ENCODE peak calls at places on chromosomes 11 and 22, in nine cellular contexts. J is CD4-positive, alpha-beta T cell; T is spleen; F is psoas muscle; Q is uterus; A is H9; O is CD8-positive, alpha-beta memory T cell; V is neuronal stem cell; P is transverse colon. N is an unnamed sample.

GRCh38 chr11:122242731-122243130 is 126.7 kb upstream of the BLID start:
- DNase-seq in J (no peak), V (no peak), A (no peak), Q (no peak), T (no peak), O (no peak), F (no peak), P (no peak), N (peak; percentile 52)

GRCh38 chr11:73747762-73748161 is 13.1 kb downstream of the RAB6A start:
- DNase-seq in P (no peak), F (no peak), V (no peak), A (no peak), O (no peak), Q (no peak), T (no peak), J (no peak), N (no peak)

GRCh38 chr11:66559862-66560676 is 8.3 kb downstream of the CTSF start:
- DNase-seq in T (no peak), O (no peak), J (no peak), P (no peak), Q (no peak), F (no peak), V (no peak), A (no peak), N (no peak)

GRCh38 chr22:17832665-17833064 is 58.4 kb upstream of the BID start:
- DNase-seq in T (no peak), Q (peak; percentile 44), F (no peak), V (no peak), A (no peak), P (peak; percentile 68), J (no peak), O (no peak), N (no peak)

GRCh38 chr11:102269927-102270326 is 47.4 kb upstream of the BIRC3 start:
- DNase-seq in T (no peak), J (no peak), P (no peak), O (no peak), A (no peak), V (no peak), F (no peak), Q (no peak), N (no peak)

GRCh38 chr11:2933376-2934056 is 4.3 kb upstream of the PHLDA2 start:
- DNase-seq in T (peak; percentile 91), P (peak; percentile 70), O (no peak), J (no peak), A (peak; percentile 89), F (peak; percentile 74), V (no peak), Q (no peak), N (peak; percentile 95)

GRCh38 chr11:115506909-115507649 is 2.9 kb upstream of the CADM1 start:
- DNase-seq in Q (no peak), A (no peak), F (no peak), P (no peak), V (no peak), T (no peak), O (no peak), J (no peak), N (no peak)

GRCh38 chr22:36334838-36335603 is 52.7 kb downstream of the MYH9 start:
- DNase-seq in A (no peak), J (no peak), V (no peak), Q (no peak), P (no peak), O (peak; percentile 50), T (peak; percentile 81), F (no peak), N (no peak)

GRCh38 chr11:130486981-130487380 is 38.5 kb downstream of the ADAMTS15 start:
- DNase-seq in F (no peak), P (no peak), A (no peak), J (no peak), V (no peak), O (no peak), Q (no peak), T (no peak), N (no peak)

GRCh38 chr11:26730711-26731460 is 9.0 kb upstream of the SLC5A12 start:
- DNase-seq in A (no peak), F (no peak), O (no peak), J (no peak), V (no peak), T (no peak), Q (no peak), P (no peak), N (no peak)

GRCh38 chr11:124313849-124314248 is at the start of gene OR8D1:
- DNase-seq in F (no peak), Q (no peak), J (no peak), P (no peak), T (no peak), O (no peak), A (no peak), V (no peak), N (no peak)

GRCh38 chr11:124311269-124311668 is 2.5 kb downstream of the OR8D1 start:
- DNase-seq in T (no peak), V (no peak), Q (no peak), P (no peak), A (no peak), J (no peak), F (no peak), O (no peak), N (no peak)

GRCh38 chr11:124313131-124313530 is 618 bp downstream of the OR8D1 start:
- DNase-seq in T (no peak), F (no peak), J (no peak), A (no peak), O (no peak), P (no peak), Q (no peak), V (no peak), N (no peak)

GRCh38 chr11:124311677-124312076 is 2.1 kb downstream of the OR8D1 start:
- DNase-seq in T (no peak), O (no peak), Q (no peak), P (no peak), A (no peak), V (no peak), J (no peak), F (no peak), N (no peak)

DNA sequence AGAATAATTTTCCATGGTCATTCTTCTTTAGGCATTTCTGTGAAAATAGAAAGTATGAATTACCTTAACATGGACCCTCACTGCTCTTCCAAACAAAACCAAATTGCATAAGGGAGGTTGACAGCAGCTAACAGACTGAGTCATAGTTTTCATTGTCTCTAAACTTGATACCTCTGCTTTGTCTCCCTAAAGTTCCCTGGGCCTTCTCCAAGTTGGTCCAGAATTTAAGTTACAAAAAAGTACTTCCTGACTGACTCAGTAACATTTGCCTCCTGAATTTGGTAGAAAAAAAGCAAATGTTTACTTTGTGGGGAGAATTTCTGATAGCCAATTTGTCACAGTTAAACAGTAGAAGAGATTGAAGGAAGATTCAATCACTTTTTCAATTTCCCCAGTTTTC is 3.0 kb downstream of the OR8D1 start:
- DNase-seq in F (no peak), Q (no peak), V (no peak), T (no peak), J (no peak), O (no peak), P (no peak), A (no peak), N (no peak)
- H3K27ac ChIP-seq in F (no peak overlapping the region), Q (no peak overlapping the region), V (no peak overlapping the region), T (no peak overlapping the region), J (no peak overlapping the region), O (no peak overlapping the region), P (no peak overlapping the region), A (no peak overlapping the region), N (no peak overlapping the region)

DNA sequence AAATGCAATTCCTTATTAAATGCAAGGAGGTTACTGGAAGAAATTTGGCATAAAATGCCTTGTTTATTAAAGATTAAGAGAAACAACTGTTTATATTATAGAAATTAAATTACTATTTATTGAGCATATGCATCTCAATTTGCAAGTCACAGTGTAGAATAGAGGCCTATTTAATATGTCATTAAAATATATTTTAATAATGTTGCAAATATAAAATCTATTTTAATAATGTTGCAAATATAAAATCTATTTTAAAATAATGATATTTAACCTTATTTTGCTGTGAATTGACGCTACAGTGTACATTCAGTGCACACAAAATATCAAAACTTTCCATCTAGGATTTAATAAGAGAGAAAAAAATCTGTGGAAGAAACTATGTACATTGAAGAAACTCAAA is 188.1 kb downstream of the CNTN5 start:
- DNase-seq in J (no peak), A (no peak), Q (no peak), O (no peak), F (no peak), P (no peak), V (no peak), T (no peak), N (no peak)
- H3K27ac ChIP-seq in J (no peak overlapping the region), A (no peak overlapping the region), Q (no peak overlapping the region), O (no peak overlapping the region), F (no peak overlapping the region), P (no peak overlapping the region), V (no peak overlapping the region), T (no peak overlapping the region), N (no peak overlapping the region)

GRCh38 chr11:109035261-109035660 is 370.4 kb downstream of the DDX10 start:
- DNase-seq in Q (no peak), O (no peak), P (no peak), F (no peak), J (no peak), V (no peak), T (no peak), A (no peak), N (no peak)
- H3K27ac ChIP-seq in Q (no peak overlapping the region), O (no peak overlapping the region), P (no peak overlapping the region), F (no peak overlapping the region), J (no peak overlapping the region), V (no peak overlapping the region), T (no peak overlapping the region), A (no peak overlapping the region), N (no peak overlapping the region)

GRCh38 chr11:12434255-12434654 is 56.9 kb downstream of the PARVA start:
- DNase-seq in T (no peak), P (no peak), F (no peak), Q (peak; percentile 41), J (no peak), O (no peak), A (no peak), V (no peak), N (no peak)
- H3K27ac ChIP-seq in T (peak overlapping the region; percentile 5), P (peak overlapping the region; percentile 85), F (peak overlapping the region; percentile 31), Q (peak overlapping the region; percentile 96), J (no peak overlapping the region), O (no peak overlapping the region), A (no peak overlapping the region), V (no peak overlapping the region), N (peak overlapping the region; percentile 97)

GRCh38 chr22:20794132-20794990 is 20.4 kb downstream of the SERPIND1 start:
- DNase-seq in A (no peak), Q (no peak), T (no peak), F (no peak), P (no peak), O (no peak), V (no peak), J (no peak), N (no peak)

GRCh38 chr22:20798218-20798617 is 24.3 kb downstream of the SERPIND1 start:
- DNase-seq in T (no peak), A (no peak), F (no peak), J (no peak), V (no peak), Q (no peak), O (no peak), P (no peak), N (no peak)

GRCh38 chr22:20798974-20799373 is 25.1 kb downstream of the SERPIND1 start:
- DNase-seq in O (no peak), Q (no peak), F (no peak), A (no peak), J (no peak), P (no peak), T (no peak), V (no peak), N (no peak)

GRCh38 chr22:20795014-20795413 is 21.1 kb downstream of the SERPIND1 start:
- DNase-seq in F (no peak), P (no peak), O (no peak), A (no peak), J (no peak), V (no peak), T (no peak), Q (no peak), N (no peak)

GRCh38 chr22:20796731-20797130 is 22.8 kb downstream of the SERPIND1 start:
- DNase-seq in P (no peak), J (no peak), T (no peak), A (no peak), V (no peak), O (no peak), Q (no peak), F (no peak), N (no peak)
- H3K27ac ChIP-seq in P (no peak overlapping the region), J (no peak overlapping the region), T (no peak overlapping the region), A (no peak overlapping the region), V (no peak overlapping the region), O (no peak overlapping the region), Q (no peak overlapping the region), F (no peak overlapping the region), N (no peak overlapping the region)

N was measured in aorta.